ENCODE peak calls at places on chromosome 10, in ten cellular contexts. U is endothelial cell; Y is cardiac muscle cell; V is CD4-positive, alpha-beta T cell; B is T-helper 17 cell; T is left kidney; Z is activated CD8-positive, alpha-beta memory T cell treated with anti-CD3 and anti-CD28 coated beads, Interleukin-2, amount 50 U/mL, for 4 hours; R is activated T-helper 1 cell treated with Interleukin-2 at 50 U/mL for 16 hours; O is neural crest cell; P is NCI-H82. W is an unnamed sample.

GRCh38 chr10:76675951-76676587 is 961.5 kb downstream of the KCNMA1 start:
- DNase-seq in U (no peak), B (no peak), O (no peak), Z (no peak), V (no peak), P (no peak), R (no peak), Y (peak), T (peak), W (no peak)

GRCh38 chr10:21995557-21995956 is 8.0 kb downstream of the DNAJC1 start:
- DNase-seq in R (no peak), T (no peak), P (no peak), U (no peak), O (no peak), Y (peak), V (no peak), B (no peak), Z (no peak), W (peak)

GRCh38 chr10:122495406-122496340 is 34.3 kb downstream of the HTRA1 start:
- DNase-seq in Z (no peak), T (no peak), O (no peak), P (no peak), Y (peak), R (peak), U (no peak), V (no peak), B (no peak), W (no peak)

GRCh38 chr10:112229901-112230300 is 46.3 kb upstream of the GPAM start:
- DNase-seq in O (no peak), B (no peak), R (no peak), V (no peak), P (no peak), Y (no peak), T (no peak), U (no peak), Z (no peak), W (no peak)

GRCh38 chr10:12252882-12253546 is 57.0 kb downstream of the CDC123 start:
- DNase-seq in R (no peak), Z (no peak), Y (no peak), U (peak), T (no peak), B (no peak), O (no peak), P (peak), V (no peak), W (no peak)

GRCh38 chr10:69757553-69758309 is 44.0 kb upstream of the COL13A1 start:
- DNase-seq in O (no peak), P (peak), U (no peak), Z (no peak), R (no peak), T (peak), B (no peak), V (no peak), Y (peak), W (peak)

GRCh38 chr10:82419981-82420380 is 545.0 kb downstream of the NRG3 start:
- DNase-seq in V (no peak), T (no peak), P (no peak), O (no peak), Y (no peak), R (no peak), Z (no peak), U (no peak), B (no peak), W (no peak)

GRCh38 chr10:90859321-90859751 is 1.5 kb upstream of the HTR7 start:
- DNase-seq in Z (no peak), Y (peak), R (no peak), B (no peak), O (no peak), U (no peak), V (no peak), T (no peak), P (no peak), W (peak)

GRCh38 chr10:115963848-115964247 is 309.2 kb downstream of the GFRA1 start:
- DNase-seq in Y (no peak), P (peak), Z (no peak), O (no peak), V (no peak), B (no peak), R (no peak), U (no peak), T (peak), W (no peak)

GRCh38 chr10:125707852-125708468 is 11.5 kb upstream of the EDRF1 start:
- DNase-seq in T (peak), Z (no peak), V (no peak), O (no peak), B (no peak), P (no peak), Y (peak), U (no peak), R (no peak), W (no peak)

GRCh38 chr10:34124522-34125035 is 690.5 kb downstream of the PARD3 start:
- DNase-seq in U (no peak), B (no peak), Y (peak), R (no peak), Z (no peak), O (no peak), V (no peak), T (no peak), P (no peak), W (peak)

GRCh38 chr10:49647554-49647953 is 31.9 kb upstream of the C10orf53 start:
- DNase-seq in U (no peak), B (no peak), T (no peak), R (no peak), O (no peak), Y (no peak), P (no peak), V (no peak), Z (no peak), W (no peak)

GRCh38 chr10:70743879-70744278 is 41.3 kb downstream of the TBATA start:
- DNase-seq in U (no peak), T (no peak), R (no peak), V (no peak), P (no peak), O (no peak), Z (no peak), B (no peak), Y (no peak), W (no peak)

GRCh38 chr10:13717936-13718772 is 131.4 kb downstream of the PRPF18 start:
- DNase-seq in U (no peak), V (peak), R (peak), Y (peak), O (no peak), B (no peak), Z (peak), T (peak), P (no peak), W (peak)

GRCh38 chr10:1532636-1533035 is 204.7 kb downstream of the ADARB2 start:
- DNase-seq in T (no peak), Z (no peak), O (no peak), V (no peak), R (no peak), P (no peak), Y (no peak), B (no peak), U (no peak), W (no peak)

GRCh38 chr10:89665302-89665701 is 20.3 kb upstream of the PANK1 start:
- DNase-seq in T (no peak), B (no peak), Y (no peak), R (no peak), U (no peak), Z (no peak), V (no peak), O (no peak), P (peak), W (no peak)

GRCh38 chr10:78209987-78210386 is 176.3 kb downstream of the RPS24 start:
- DNase-seq in Y (no peak), T (no peak), Z (no peak), B (no peak), U (no peak), R (no peak), O (no peak), V (no peak), P (no peak), W (no peak)

GRCh38 chr10:43384252-43385221 is 13.1 kb downstream of the FXYD4 start:
- DNase-seq in P (peak), B (no peak), Z (no peak), Y (no peak), U (no peak), R (no peak), T (no peak), O (no peak), V (no peak), W (no peak)

GRCh38 chr10:11742779-11743298 is 657 bp downstream of the ECHDC3 start:
- DNase-seq in T (no peak), B (no peak), O (no peak), Y (peak), U (peak), R (no peak), P (no peak), V (no peak), Z (no peak), W (no peak)

GRCh38 chr10:13453896-13454295 is 74.9 kb downstream of the BEND7 start:
- DNase-seq in T (no peak), O (no peak), B (no peak), Y (no peak), P (no peak), Z (no peak), R (no peak), V (no peak), U (no peak), W (no peak)

GRCh38 chr10:33524966-33525365 is 190.5 kb upstream of the NRP1 start:
- DNase-seq in P (no peak), B (no peak), V (no peak), R (no peak), Y (no peak), O (no peak), T (no peak), Z (no peak), U (no peak), W (no peak)

GRCh38 chr10:22803201-22803895 is 89.0 kb upstream of the PIP4K2A start:
- DNase-seq in Y (peak), Z (no peak), B (no peak), P (no peak), U (no peak), T (no peak), R (no peak), O (no peak), V (no peak), W (no peak)

GRCh38 chr10:114879541-114880158 is 58.1 kb downstream of the FHIP2A start:
- DNase-seq in U (peak), Y (peak), T (peak), V (peak), O (peak), R (no peak), Z (peak), B (peak), P (peak), W (no peak)

GRCh38 chr10:82826132-82826531 is 951.1 kb downstream of the NRG3 start:
- DNase-seq in V (no peak), B (no peak), T (no peak), U (no peak), Y (peak), Z (no peak), O (no peak), P (no peak), R (no peak), W (no peak)

GRCh38 chr10:128576916-128577670 is 450.9 kb upstream of the MKI67 start:
- DNase-seq in R (no peak), O (no peak), B (no peak), Z (no peak), P (no peak), Y (peak), U (no peak), V (no peak), T (no peak), W (no peak)

GRCh38 chr10:33416209-33416608 is 81.7 kb upstream of the NRP1 start:
- DNase-seq in P (no peak), R (no peak), T (no peak), O (no peak), Y (no peak), B (no peak), V (no peak), U (no peak), Z (no peak), W (no peak)

GRCh38 chr10:114623661-114624294 is 34.3 kb downstream of the ABLIM1 start:
- DNase-seq in V (no peak), P (no peak), T (peak), Y (peak), Z (no peak), R (no peak), O (no peak), U (no peak), B (no peak), W (peak)

GRCh38 chr10:70440296-70441160 is 953 bp downstream of the NODAL start:
- DNase-seq in Z (no peak), T (peak), P (peak), Y (no peak), U (no peak), B (no peak), R (no peak), O (no peak), V (no peak), W (no peak)

GRCh38 chr10:6748029-6748428 is 168.0 kb upstream of the PRKCQ start:
- DNase-seq in O (no peak), V (no peak), R (no peak), U (no peak), B (no peak), Y (no peak), Z (no peak), P (no peak), T (no peak), W (no peak)

W was measured in NCI-H226.